ENCODE peak calls at places on chromosomes 4 and X, in five cellular contexts. J is ACHN; F is activated T-cell treated with anti-CD3 and anti-CD28 coated beads, Interleukin-2, amount 50 U/mL, for 1 hour; V is activated CD4-positive, alpha-beta T cell treated with anti-CD3 and anti-CD28 coated beads for 4 hours; K is HEK293T. P is an unnamed sample.

GRCh38 chr4:149735796-149736195 is 79.8 kb downstream of the IQCM start:
- DNase-seq in F (no peak), J (no peak), K (no peak), V (no peak), P (no peak)

GRCh38 chr4:77854431-77855111 is 8.1 kb upstream of the MRPL1 start:
- DNase-seq in K (no peak), V (no peak), F (no peak), J (no peak), P (no peak)

GRCh38 chr4:15864771-15865566 is 73.6 kb downstream of the FGFBP1 start:
- DNase-seq in V (no peak), J (no peak), F (no peak), K (no peak), P (no peak)

GRCh38 chr4:70197842-70198241 is 2.3 kb downstream of the ODAM start:
- DNase-seq in K (no peak), J (no peak), V (no peak), F (no peak), P (no peak)

GRCh38 chr4:188439641-188440311 is 300.5 kb downstream of the TRIML1 start:
- DNase-seq in K (no peak), F (no peak), V (no peak), J (no peak), P (no peak)

GRCh38 chr4:148108776-148109175 is 333.4 kb downstream of the NR3C2 start:
- DNase-seq in K (no peak), J (no peak), F (no peak), V (no peak), P (no peak)

GRCh38 chr4:1777822-1778641 is 15.1 kb upstream of the FGFR3 start:
- DNase-seq in J (no peak), F (no peak), K (no peak), V (no peak), P (no peak)

GRCh38 chr4:1099684-1100335 is 13.6 kb downstream of the RNF212 start:
- DNase-seq in F (no peak), V (no peak), J (no peak), K (no peak), P (no peak)

GRCh38 chrX:96692454-96692853 is 7.8 kb downstream of the DIAPH2 start:
- DNase-seq in K (no peak), F (no peak), J (no peak), V (no peak), P (no peak)

GRCh38 chr4:137909910-137910309 is 332.2 kb downstream of the SLC7A11 start:
- DNase-seq in V (no peak), J (no peak), F (no peak), K (peak), P (no peak)

GRCh38 chrX:645024-645376 is 14.4 kb downstream of the SHOX start:
- DNase-seq in K (no peak), J (no peak), V (no peak), F (no peak), P (no peak)

GRCh38 chr4:126223784-126224407 is 909.1 kb downstream of the FAT4 start:
- DNase-seq in F (no peak), J (peak), K (no peak), V (no peak), P (no peak)

GRCh38 chrX:147897117-147897516 is 14.6 kb upstream of the FMR1 start:
- DNase-seq in K (no peak), V (no peak), F (no peak), J (no peak), P (no peak)

GRCh38 chrX:109347618-109348017 is 134.3 kb downstream of the GUCY2F start:
- DNase-seq in F (no peak), V (no peak), K (no peak), J (no peak), P (no peak)

GRCh38 chrX:69069086-69069445 is 96.2 kb downstream of the PJA1 start:
- DNase-seq in J (no peak), K (no peak), V (no peak), F (no peak), P (no peak)

GRCh38 chr4:87679449-87680169 is 29.5 kb downstream of the DMP1 start:
- DNase-seq in V (no peak), K (peak), J (peak), F (peak), P (peak)

GRCh38 chr4:17385403-17385802 is 126.5 kb downstream of the QDPR start:
- DNase-seq in V (peak), J (peak), F (no peak), K (no peak), P (no peak)

GRCh38 chr4:67131224-67131623 is 414.1 kb downstream of the CENPC start:
- DNase-seq in K (no peak), J (no peak), V (no peak), F (no peak), P (no peak)

GRCh38 chr4:98747659-98748091 is 89.3 kb upstream of the TSPAN5 start:
- DNase-seq in J (no peak), V (no peak), F (no peak), K (no peak), P (no peak)

GRCh38 chr4:66750273-66750672 is 795.0 kb downstream of the CENPC start:
- DNase-seq in V (no peak), F (no peak), J (no peak), K (no peak), P (no peak)

GRCh38 chr4:147368948-147369347 is 111.9 kb upstream of the EDNRA start:
- DNase-seq in K (no peak), V (no peak), F (no peak), J (no peak), P (no peak)

GRCh38 chr4:2797545-2798305 is 4.8 kb downstream of the SH3BP2 start:
- DNase-seq in J (no peak), K (no peak), V (peak), F (peak), P (peak)

GRCh38 chrX:48974033-48974432 is 2.4 kb upstream of the KCND1 start:
- DNase-seq in V (no peak), F (no peak), J (no peak), K (no peak), P (no peak)

GRCh38 chr4:40264497-40264896 is 67.7 kb downstream of the RHOH start:
- DNase-seq in J (no peak), F (no peak), V (no peak), K (no peak), P (no peak)

GRCh38 chr4:119506761-119507160 is 121.8 kb downstream of the PDE5A start:
- DNase-seq in J (no peak), K (no peak), F (no peak), V (no peak), P (no peak)

GRCh38 chr4:108644237-108644636 is 6.2 kb upstream of the OSTC start:
- DNase-seq in V (no peak), K (no peak), J (no peak), F (no peak), P (no peak)

GRCh38 chr4:93409035-93409434 is 419.5 kb upstream of the ATOH1 start:
- DNase-seq in V (no peak), K (no peak), F (no peak), J (peak), P (no peak)

GRCh38 chrX:154135458-154136229 is 8.4 kb upstream of the OPN1LW start:
- DNase-seq in K (no peak), J (peak), F (peak), V (no peak), P (peak)

GRCh38 chrX:7155163-7155562 is 7.2 kb upstream of the PUDP start:
- DNase-seq in V (no peak), F (no peak), K (no peak), J (no peak), P (no peak)

GRCh38 chr4:187929024-187929423 is 66.5 kb upstream of the ZFP42 start:
- DNase-seq in K (no peak), V (no peak), J (peak), F (no peak), P (no peak)

GRCh38 chr4:5051692-5052423 is 578 bp downstream of the STK32B start:
- DNase-seq in F (no peak), V (no peak), K (no peak), J (peak), P (no peak)

GRCh38 chrX:20906571-20906970 is 467.6 kb upstream of the CNKSR2 start:
- DNase-seq in J (no peak), K (no peak), V (no peak), F (no peak), P (no peak)

GRCh38 chr4:79686976-79687375 is 278.9 kb upstream of the GK2 start:
- DNase-seq in J (no peak), K (no peak), V (no peak), F (no peak), P (no peak)

GRCh38 chrX:17687648-17688047 is 49.6 kb upstream of the SCML1 start:
- DNase-seq in K (no peak), J (no peak), V (no peak), F (no peak), P (no peak)

GRCh38 chr4:101782546-101782945 is 8.0 kb upstream of the BANK1 start:
- DNase-seq in J (no peak), K (no peak), V (no peak), F (no peak), P (no peak)

P was measured in activated effector memory CD4-positive, alpha-beta T cell treated with anti-CD3 and anti-CD28 coated beads, Interleukin-2, amount 50 U/mL, for 16 hours.